ENCODE peak calls at places on chromosomes 11 and 22, in four cellular contexts. One of them, this sample, is unnamed.

GRCh38 chr11:126929186-126930085 is 71.1 kb downstream of the KIRREL3 start:
- DNase-seq in upper lobe of left lung: no peak
- DNase-seq in CD8-positive, alpha-beta memory T cell: no peak
- DNase-seq in stimulated activated CD4-positive, alpha-beta T cell treated with anti-CD3 and anti-CD28 coated beads, Interleukin-4, amount 100 ng/mL, for 24 hours: no peak
- DNase-seq in this sample: peak

GRCh38 chr11:47348131-47348802 is 4.2 kb downstream of the MYBPC3 start:
- DNase-seq in upper lobe of left lung: peak
- DNase-seq in stimulated activated CD4-positive, alpha-beta T cell treated with anti-CD3 and anti-CD28 coated beads, Interleukin-4, amount 100 ng/mL, for 24 hours: no peak
- DNase-seq in CD8-positive, alpha-beta memory T cell: no peak
- DNase-seq in this sample: no peak

GRCh38 chr11:63951779-63952536 is 13.2 kb downstream of the NAA40 start:
- DNase-seq in CD8-positive, alpha-beta memory T cell: peak
- DNase-seq in stimulated activated CD4-positive, alpha-beta T cell treated with anti-CD3 and anti-CD28 coated beads, Interleukin-4, amount 100 ng/mL, for 24 hours: peak
- DNase-seq in upper lobe of left lung: no peak
- DNase-seq in this sample: no peak

GRCh38 chr11:69585385-69585784 is 55.6 kb upstream of the CCND1 start:
- DNase-seq in stimulated activated CD4-positive, alpha-beta T cell treated with anti-CD3 and anti-CD28 coated beads, Interleukin-4, amount 100 ng/mL, for 24 hours: no peak
- DNase-seq in CD8-positive, alpha-beta memory T cell: no peak
- DNase-seq in upper lobe of left lung: no peak
- DNase-seq in this sample: no peak

GRCh38 chr22:45131749-45132148 is 32.0 kb upstream of the NUP50 start:
- DNase-seq in stimulated activated CD4-positive, alpha-beta T cell treated with anti-CD3 and anti-CD28 coated beads, Interleukin-4, amount 100 ng/mL, for 24 hours: no peak
- DNase-seq in upper lobe of left lung: no peak
- DNase-seq in CD8-positive, alpha-beta memory T cell: no peak
- DNase-seq in this sample: peak

GRCh38 chr11:1499899-1500298 is 13.3 kb upstream of the MOB2 start:
- DNase-seq in upper lobe of left lung: peak
- DNase-seq in stimulated activated CD4-positive, alpha-beta T cell treated with anti-CD3 and anti-CD28 coated beads, Interleukin-4, amount 100 ng/mL, for 24 hours: no peak
- DNase-seq in CD8-positive, alpha-beta memory T cell: no peak
- DNase-seq in this sample: no peak

GRCh38 chr22:27603823-27604190 is 197.7 kb downstream of the MN1 start:
- DNase-seq in upper lobe of left lung: peak
- DNase-seq in CD8-positive, alpha-beta memory T cell: no peak
- DNase-seq in stimulated activated CD4-positive, alpha-beta T cell treated with anti-CD3 and anti-CD28 coated beads, Interleukin-4, amount 100 ng/mL, for 24 hours: no peak
- DNase-seq in this sample: no peak

GRCh38 chr22:19850482-19851109 is 4.1 kb downstream of the GNB1L start:
- DNase-seq in stimulated activated CD4-positive, alpha-beta T cell treated with anti-CD3 and anti-CD28 coated beads, Interleukin-4, amount 100 ng/mL, for 24 hours: no peak
- DNase-seq in CD8-positive, alpha-beta memory T cell: no peak
- DNase-seq in upper lobe of left lung: no peak
- DNase-seq in this sample: no peak

GRCh38 chr11:134272381-134273316 is 3.5 kb upstream of the GLB1L3 start:
- DNase-seq in CD8-positive, alpha-beta memory T cell: no peak
- DNase-seq in stimulated activated CD4-positive, alpha-beta T cell treated with anti-CD3 and anti-CD28 coated beads, Interleukin-4, amount 100 ng/mL, for 24 hours: no peak
- DNase-seq in upper lobe of left lung: peak
- DNase-seq in this sample: no peak

GRCh38 chr11:78564889-78565467 is 9.7 kb downstream of the NARS2 start:
- DNase-seq in CD8-positive, alpha-beta memory T cell: no peak
- DNase-seq in stimulated activated CD4-positive, alpha-beta T cell treated with anti-CD3 and anti-CD28 coated beads, Interleukin-4, amount 100 ng/mL, for 24 hours: no peak
- DNase-seq in upper lobe of left lung: no peak
- DNase-seq in this sample: no peak

GRCh38 chr11:108278546-108278945 is 55.7 kb downstream of the ATM start:
- DNase-seq in stimulated activated CD4-positive, alpha-beta T cell treated with anti-CD3 and anti-CD28 coated beads, Interleukin-4, amount 100 ng/mL, for 24 hours: no peak
- DNase-seq in CD8-positive, alpha-beta memory T cell: no peak
- DNase-seq in upper lobe of left lung: no peak
- DNase-seq in this sample: no peak

GRCh38 chr11:124791626-124792341 is 8.4 kb downstream of the MSANTD2 start:
- DNase-seq in CD8-positive, alpha-beta memory T cell: no peak
- DNase-seq in stimulated activated CD4-positive, alpha-beta T cell treated with anti-CD3 and anti-CD28 coated beads, Interleukin-4, amount 100 ng/mL, for 24 hours: no peak
- DNase-seq in upper lobe of left lung: no peak
- DNase-seq in this sample: no peak

GRCh38 chr11:128021304-128022006 is 565.9 kb downstream of the ETS1 start:
- DNase-seq in CD8-positive, alpha-beta memory T cell: no peak
- DNase-seq in stimulated activated CD4-positive, alpha-beta T cell treated with anti-CD3 and anti-CD28 coated beads, Interleukin-4, amount 100 ng/mL, for 24 hours: no peak
- DNase-seq in upper lobe of left lung: no peak
- DNase-seq in this sample: no peak

GRCh38 chr11:1839204-1839923 is 583 bp downstream of the TNNI2 start:
- DNase-seq in CD8-positive, alpha-beta memory T cell: no peak
- DNase-seq in stimulated activated CD4-positive, alpha-beta T cell treated with anti-CD3 and anti-CD28 coated beads, Interleukin-4, amount 100 ng/mL, for 24 hours: no peak
- DNase-seq in upper lobe of left lung: no peak
- DNase-seq in this sample: no peak

GRCh38 chr11:12182650-12183511 is 72.5 kb downstream of the MICAL2 start:
- DNase-seq in upper lobe of left lung: no peak
- DNase-seq in stimulated activated CD4-positive, alpha-beta T cell treated with anti-CD3 and anti-CD28 coated beads, Interleukin-4, amount 100 ng/mL, for 24 hours: no peak
- DNase-seq in CD8-positive, alpha-beta memory T cell: no peak
- DNase-seq in this sample: no peak

GRCh38 chr22:19656541-19657251 is 57.6 kb upstream of the SEPTIN5 start:
- DNase-seq in upper lobe of left lung: peak
- DNase-seq in CD8-positive, alpha-beta memory T cell: no peak
- DNase-seq in stimulated activated CD4-positive, alpha-beta T cell treated with anti-CD3 and anti-CD28 coated beads, Interleukin-4, amount 100 ng/mL, for 24 hours: no peak
- DNase-seq in this sample: no peak

GRCh38 chr22:21803859-21804258 is 63.6 kb downstream of the MAPK1 start:
- DNase-seq in stimulated activated CD4-positive, alpha-beta T cell treated with anti-CD3 and anti-CD28 coated beads, Interleukin-4, amount 100 ng/mL, for 24 hours: no peak
- DNase-seq in CD8-positive, alpha-beta memory T cell: no peak
- DNase-seq in upper lobe of left lung: no peak
- DNase-seq in this sample: peak

This sample was measured in putamen.